ENCODE peak calls at places on chromosomes 3 and 15, in six cellular contexts. C is substantia nigra, A is NCI-H1436, U is pancreas, S is T-helper 2 cell, P is fibroblast of the conjunctiva. H is an unnamed sample.

GRCh38 chr3:128322030-128323022 is 144.4 kb downstream of the DNAJB8 start:
- DNase-seq in U (peak), P (no peak), A (peak), S (peak), C (peak), H (peak)

GRCh38 chr15:66132251-66132816 is 121.2 kb downstream of the MEGF11 start:
- DNase-seq in P (no peak), S (no peak), C (peak), A (no peak), U (no peak), H (no peak)

GRCh38 chr15:71136159-71137137 is 21.2 kb downstream of the THSD4 start:
- DNase-seq in P (peak), U (no peak), C (no peak), A (no peak), S (no peak), H (no peak)

GRCh38 chr3:153293222-153293621 is 131.2 kb downstream of the RAP2B start:
- DNase-seq in S (no peak), C (no peak), U (no peak), P (no peak), A (no peak), H (no peak)

GRCh38 chr3:179819379-179819778 is 166.5 kb downstream of the USP13 start:
- DNase-seq in U (no peak), A (no peak), S (no peak), C (no peak), P (no peak), H (no peak)

GRCh38 chr3:169390310-169390731 is 273.2 kb downstream of the MECOM start:
- DNase-seq in U (peak), S (no peak), A (no peak), P (no peak), C (no peak), H (no peak)

GRCh38 chr3:171965088-171965712 is 74.2 kb upstream of the FNDC3B start:
- DNase-seq in P (no peak), A (no peak), S (no peak), U (no peak), C (no peak), H (no peak)

GRCh38 chr3:155664922-155665695 is 79.8 kb downstream of the PLCH1 start:
- DNase-seq in P (peak), C (no peak), S (no peak), A (no peak), U (peak), H (no peak)

GRCh38 chr15:64883097-64883581 is 28.6 kb upstream of the ANKDD1A start:
- DNase-seq in P (no peak), A (no peak), U (no peak), C (no peak), S (no peak), H (peak)

GRCh38 chr15:40343512-40343911 is 2.8 kb upstream of the CCDC9B start:
- DNase-seq in C (no peak), P (no peak), S (no peak), U (no peak), A (no peak), H (no peak)

GRCh38 chr3:119279101-119279554 is 15.1 kb upstream of the ARHGAP31 start:
- DNase-seq in S (no peak), A (no peak), U (peak), C (peak), P (no peak), H (no peak)